ENCODE peak calls at places on chromosomes 6 and 20, in seven cellular contexts. One of them, this sample, is unnamed.

GRCh38 chr6:139028242-139028657 is 295 bp upstream of the ABRACL start:
- DNase-seq in CD8-positive, alpha-beta memory T cell: no peak
- DNase-seq in uterus: no peak
- DNase-seq in psoas muscle: no peak
- DNase-seq in GM23248: peak; percentile 72
- DNase-seq in transverse colon: no peak
- DNase-seq in MG63: no peak
- DNase-seq in this sample: no peak

GRCh38 chr20:61837200-61837599 is 228.5 kb downstream of the TAF4 start:
- DNase-seq in CD8-positive, alpha-beta memory T cell: no peak
- DNase-seq in uterus: no peak
- DNase-seq in psoas muscle: no peak
- DNase-seq in GM23248: no peak
- DNase-seq in transverse colon: no peak
- DNase-seq in MG63: no peak
- DNase-seq in this sample: no peak

GRCh38 chr6:30684386-30685156 is 1.9 kb downstream of the PPP1R18 start:
- DNase-seq in CD8-positive, alpha-beta memory T cell: peak; percentile 25
- DNase-seq in uterus: no peak
- DNase-seq in psoas muscle: peak; percentile 77
- DNase-seq in GM23248: peak; percentile 59
- DNase-seq in transverse colon: peak; percentile 67
- DNase-seq in MG63: peak; percentile 48
- DNase-seq in this sample: peak; percentile 61

GRCh38 chr20:51703446-51704287 is 64.5 kb downstream of the ATP9A start:
- DNase-seq in CD8-positive, alpha-beta memory T cell: no peak
- DNase-seq in uterus: no peak
- DNase-seq in psoas muscle: no peak
- DNase-seq in GM23248: no peak
- DNase-seq in transverse colon: no peak
- DNase-seq in MG63: no peak
- DNase-seq in this sample: no peak

GRCh38 chr6:37538107-37538506 is 38.4 kb upstream of the CCDC167 start:
- DNase-seq in CD8-positive, alpha-beta memory T cell: no peak
- DNase-seq in uterus: no peak
- DNase-seq in psoas muscle: no peak
- DNase-seq in GM23248: peak; percentile 36
- DNase-seq in transverse colon: no peak
- DNase-seq in MG63: no peak
- DNase-seq in this sample: no peak

GRCh38 chr6:34575326-34575725 is 19.2 kb upstream of the SPDEF start:
- DNase-seq in CD8-positive, alpha-beta memory T cell: no peak
- DNase-seq in uterus: no peak
- DNase-seq in psoas muscle: no peak
- DNase-seq in GM23248: no peak
- DNase-seq in transverse colon: no peak
- DNase-seq in MG63: no peak
- DNase-seq in this sample: no peak

GRCh38 chr6:118679293-118679692 is 27.9 kb upstream of the CEP85L start:
- DNase-seq in CD8-positive, alpha-beta memory T cell: no peak
- DNase-seq in uterus: no peak
- DNase-seq in psoas muscle: no peak
- DNase-seq in GM23248: peak; percentile 70
- DNase-seq in transverse colon: no peak
- DNase-seq in MG63: no peak
- DNase-seq in this sample: no peak

GRCh38 chr20:61608275-61609085 is 356.4 kb downstream of the CDH4 start:
- DNase-seq in CD8-positive, alpha-beta memory T cell: no peak
- DNase-seq in uterus: no peak
- DNase-seq in psoas muscle: no peak
- DNase-seq in GM23248: peak; percentile 34
- DNase-seq in transverse colon: no peak
- DNase-seq in MG63: no peak
- DNase-seq in this sample: no peak

GRCh38 chr6:169838291-169839028 is 87.0 kb downstream of the ERMARD start:
- DNase-seq in CD8-positive, alpha-beta memory T cell: no peak
- DNase-seq in uterus: no peak
- DNase-seq in psoas muscle: no peak
- DNase-seq in GM23248: no peak
- DNase-seq in transverse colon: no peak
- DNase-seq in MG63: no peak
- DNase-seq in this sample: no peak

GRCh38 chr6:165820407-165820806 is 157.4 kb upstream of the PDE10A start:
- DNase-seq in CD8-positive, alpha-beta memory T cell: no peak
- DNase-seq in uterus: no peak
- DNase-seq in psoas muscle: no peak
- DNase-seq in GM23248: no peak
- DNase-seq in transverse colon: no peak
- DNase-seq in MG63: no peak
- DNase-seq in this sample: no peak

GRCh38 chr20:61119263-61119662 is 132.8 kb upstream of the CDH4 start:
- DNase-seq in CD8-positive, alpha-beta memory T cell: no peak
- DNase-seq in uterus: no peak
- DNase-seq in psoas muscle: no peak
- DNase-seq in GM23248: no peak
- DNase-seq in transverse colon: no peak
- DNase-seq in MG63: no peak
- DNase-seq in this sample: no peak

GRCh38 chr6:159038914-159039884 is 5.6 kb downstream of the TAGAP start:
- DNase-seq in CD8-positive, alpha-beta memory T cell: peak; percentile 59
- DNase-seq in uterus: peak; percentile 29
- DNase-seq in psoas muscle: no peak
- DNase-seq in GM23248: peak; percentile 84
- DNase-seq in transverse colon: no peak
- DNase-seq in MG63: peak; percentile 7
- DNase-seq in this sample: no peak

GRCh38 chr6:122735618-122736017 is 43.9 kb upstream of the FABP7 start:
- DNase-seq in CD8-positive, alpha-beta memory T cell: no peak
- DNase-seq in uterus: no peak
- DNase-seq in psoas muscle: no peak
- DNase-seq in GM23248: no peak
- DNase-seq in transverse colon: no peak
- DNase-seq in MG63: no peak
- DNase-seq in this sample: no peak

GRCh38 chr6:168865-169455 is 123.3 kb upstream of the DUSP22 start:
- DNase-seq in CD8-positive, alpha-beta memory T cell: no peak
- DNase-seq in uterus: no peak
- DNase-seq in psoas muscle: no peak
- DNase-seq in GM23248: peak; percentile 54
- DNase-seq in transverse colon: no peak
- DNase-seq in MG63: no peak
- DNase-seq in this sample: no peak

GRCh38 chr6:32862725-32863124 is 8.7 kb downstream of the PSMB9 start:
- DNase-seq in CD8-positive, alpha-beta memory T cell: no peak
- DNase-seq in uterus: no peak
- DNase-seq in psoas muscle: no peak
- DNase-seq in GM23248: no peak
- DNase-seq in transverse colon: no peak
- DNase-seq in MG63: no peak
- DNase-seq in this sample: no peak

GRCh38 chr20:3932277-3933073 is 43.3 kb downstream of the PANK2 start:
- DNase-seq in CD8-positive, alpha-beta memory T cell: peak; percentile 25
- DNase-seq in uterus: no peak
- DNase-seq in psoas muscle: no peak
- DNase-seq in GM23248: peak; percentile 77
- DNase-seq in transverse colon: no peak
- DNase-seq in MG63: no peak
- DNase-seq in this sample: no peak

GRCh38 chr6:74409447-74409846 is 713.4 kb downstream of the CD109 start:
- DNase-seq in CD8-positive, alpha-beta memory T cell: no peak
- DNase-seq in uterus: no peak
- DNase-seq in psoas muscle: no peak
- DNase-seq in GM23248: peak; percentile 88
- DNase-seq in transverse colon: no peak
- DNase-seq in MG63: no peak
- DNase-seq in this sample: no peak

GRCh38 chr20:4272225-4272624 is 256.9 kb upstream of the RNF24 start:
- DNase-seq in CD8-positive, alpha-beta memory T cell: no peak
- DNase-seq in uterus: no peak
- DNase-seq in psoas muscle: no peak
- DNase-seq in GM23248: peak; percentile 29
- DNase-seq in transverse colon: no peak
- DNase-seq in MG63: no peak
- DNase-seq in this sample: no peak

GRCh38 chr6:44128020-44128917 is 915 bp downstream of the TMEM63B start:
- DNase-seq in CD8-positive, alpha-beta memory T cell: no peak
- DNase-seq in uterus: peak; percentile 34
- DNase-seq in psoas muscle: peak; percentile 74
- DNase-seq in GM23248: peak; percentile 80
- DNase-seq in transverse colon: peak; percentile 57
- DNase-seq in MG63: peak; percentile 76
- DNase-seq in this sample: peak; percentile 40

GRCh38 chr6:152142116-152142515 is 334.6 kb downstream of the ESR1 start:
- DNase-seq in CD8-positive, alpha-beta memory T cell: no peak
- DNase-seq in uterus: no peak
- DNase-seq in psoas muscle: no peak
- DNase-seq in GM23248: no peak
- DNase-seq in transverse colon: no peak
- DNase-seq in MG63: no peak
- DNase-seq in this sample: no peak

GRCh38 chr6:3119040-3119723 is 671 bp downstream of the BPHL start:
- DNase-seq in CD8-positive, alpha-beta memory T cell: no peak
- DNase-seq in uterus: no peak
- DNase-seq in psoas muscle: no peak
- DNase-seq in GM23248: peak; percentile 67
- DNase-seq in transverse colon: no peak
- DNase-seq in MG63: no peak
- DNase-seq in this sample: no peak

GRCh38 chr6:20811112-20811746 is 277.0 kb downstream of the CDKAL1 start:
- DNase-seq in CD8-positive, alpha-beta memory T cell: no peak
- DNase-seq in uterus: no peak
- DNase-seq in psoas muscle: no peak
- DNase-seq in GM23248: peak; percentile 94
- DNase-seq in transverse colon: no peak
- DNase-seq in MG63: peak; percentile 49
- DNase-seq in this sample: no peak
- H3K4me3 ChIP-seq in CD8-positive, alpha-beta memory T cell: no peak overlapping the region
- H3K4me3 ChIP-seq in uterus: no peak overlapping the region
- H3K4me3 ChIP-seq in psoas muscle: no peak overlapping the region
- H3K4me3 ChIP-seq in GM23248: peak overlapping the region; percentile 48
- H3K4me3 ChIP-seq in transverse colon: no peak overlapping the region
- H3K4me3 ChIP-seq in MG63: no peak overlapping the region
- H3K4me3 ChIP-seq in this sample: no peak overlapping the region

GRCh38 chr6:150056916-150057315 is 12.0 kb downstream of the ULBP3 start:
- DNase-seq in CD8-positive, alpha-beta memory T cell: no peak
- DNase-seq in uterus: no peak
- DNase-seq in psoas muscle: no peak
- DNase-seq in GM23248: no peak
- DNase-seq in transverse colon: no peak
- DNase-seq in MG63: no peak
- DNase-seq in this sample: no peak

GRCh38 chr6:150053450-150053849 is 15.5 kb downstream of the ULBP3 start:
- DNase-seq in CD8-positive, alpha-beta memory T cell: no peak
- DNase-seq in uterus: no peak
- DNase-seq in psoas muscle: no peak
- DNase-seq in GM23248: no peak
- DNase-seq in transverse colon: no peak
- DNase-seq in MG63: no peak
- DNase-seq in this sample: no peak

GRCh38 chr6:150057501-150057951 is 11.4 kb downstream of the ULBP3 start:
- DNase-seq in CD8-positive, alpha-beta memory T cell: no peak
- DNase-seq in uterus: no peak
- DNase-seq in psoas muscle: no peak
- DNase-seq in GM23248: no peak
- DNase-seq in transverse colon: no peak
- DNase-seq in MG63: no peak
- DNase-seq in this sample: no peak

GRCh38 chr6:150056156-150056555 is 12.8 kb downstream of the ULBP3 start:
- DNase-seq in CD8-positive, alpha-beta memory T cell: no peak
- DNase-seq in uterus: no peak
- DNase-seq in psoas muscle: no peak
- DNase-seq in GM23248: no peak
- DNase-seq in transverse colon: no peak
- DNase-seq in MG63: no peak
- DNase-seq in this sample: no peak

DNA sequence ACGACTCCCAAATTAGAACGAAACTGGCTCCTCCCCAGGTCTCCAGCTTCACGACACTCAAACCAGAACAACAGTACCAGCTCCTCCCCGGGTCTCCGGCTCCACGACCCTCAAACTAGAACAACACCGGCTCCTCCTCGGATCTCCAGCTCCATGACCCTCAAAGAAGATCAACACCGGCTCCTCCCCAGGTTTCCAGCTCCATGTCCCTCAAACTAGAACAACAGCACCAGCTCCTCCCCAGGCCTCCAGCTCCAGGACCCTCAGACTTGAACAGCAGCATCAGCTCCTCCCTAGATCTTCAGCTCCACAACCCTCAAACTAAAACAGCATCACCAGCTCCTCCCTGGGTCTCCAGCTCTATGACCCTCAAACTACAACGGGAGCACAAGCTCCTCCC is 13.8 kb downstream of the ULBP3 start:
- DNase-seq in CD8-positive, alpha-beta memory T cell: no peak
- DNase-seq in uterus: no peak
- DNase-seq in psoas muscle: no peak
- DNase-seq in GM23248: no peak
- DNase-seq in transverse colon: no peak
- DNase-seq in MG63: no peak
- DNase-seq in this sample: no peak
- H3K4me3 ChIP-seq in CD8-positive, alpha-beta memory T cell: no peak overlapping the region
- H3K4me3 ChIP-seq in uterus: no peak overlapping the region
- H3K4me3 ChIP-seq in psoas muscle: no peak overlapping the region
- H3K4me3 ChIP-seq in GM23248: no peak overlapping the region
- H3K4me3 ChIP-seq in transverse colon: no peak overlapping the region
- H3K4me3 ChIP-seq in MG63: no peak overlapping the region
- H3K4me3 ChIP-seq in this sample: no peak overlapping the region

GRCh38 chr6:160348552-160349441 is 619 bp downstream of the SLC22A3 start:
- DNase-seq in CD8-positive, alpha-beta memory T cell: no peak
- DNase-seq in uterus: no peak
- DNase-seq in psoas muscle: peak; percentile 69
- DNase-seq in GM23248: peak; percentile 27
- DNase-seq in transverse colon: peak; percentile 52
- DNase-seq in MG63: peak; percentile 28
- DNase-seq in this sample: no peak
- H3K4me3 ChIP-seq in CD8-positive, alpha-beta memory T cell: no peak overlapping the region
- H3K4me3 ChIP-seq in uterus: peak overlapping the region; percentile 28
- H3K4me3 ChIP-seq in psoas muscle: peak overlapping the region; percentile 85
- H3K4me3 ChIP-seq in GM23248: peak overlapping the region; percentile 48
- H3K4me3 ChIP-seq in transverse colon: peak overlapping the region; percentile 50
- H3K4me3 ChIP-seq in MG63: peak overlapping the region; percentile 40
- H3K4me3 ChIP-seq in this sample: peak overlapping the region; percentile 70

GRCh38 chr6:126581316-126581715 is 241.4 kb downstream of the CENPW start:
- DNase-seq in CD8-positive, alpha-beta memory T cell: no peak
- DNase-seq in uterus: no peak
- DNase-seq in psoas muscle: no peak
- DNase-seq in GM23248: no peak
- DNase-seq in transverse colon: no peak
- DNase-seq in MG63: no peak
- DNase-seq in this sample: no peak
- H3K4me3 ChIP-seq in CD8-positive, alpha-beta memory T cell: no peak overlapping the region
- H3K4me3 ChIP-seq in uterus: no peak overlapping the region
- H3K4me3 ChIP-seq in psoas muscle: no peak overlapping the region
- H3K4me3 ChIP-seq in GM23248: no peak overlapping the region
- H3K4me3 ChIP-seq in transverse colon: no peak overlapping the region
- H3K4me3 ChIP-seq in MG63: no peak overlapping the region
- H3K4me3 ChIP-seq in this sample: no peak overlapping the region